ENCODE peak calls at places on chromosomes 11 and 22, in five cellular contexts. G is colonic mucosa; C is CD4-positive, CD25-positive, alpha-beta regulatory T cell; O is Peyer's patch; K is suprapubic skin. J is an unnamed sample.

GRCh38 chr11:126188332-126189108 is 22.9 kb downstream of the RPUSD4 start:
- DNase-seq in G (no peak), C (no peak), O (peak; percentile 73), K (no peak), J (no peak)

GRCh38 chr22:22180738-22181514 is 63.7 kb upstream of the VPREB1 start:
- DNase-seq in G (no peak), C (no peak), O (no peak), K (no peak), J (no peak)

GRCh38 chr22:21457023-21457787 is 10.0 kb upstream of the TMEM191C start:
- DNase-seq in G (no peak), C (no peak), O (no peak), K (peak; percentile 50), J (no peak)

GRCh38 chr11:110003426-110003825 is 89.8 kb upstream of the ZC3H12C start:
- DNase-seq in G (peak; percentile 49), C (no peak), O (no peak), K (no peak), J (no peak)

GRCh38 chr22:41699264-41700104 is at the start of gene MEI1:
- DNase-seq in G (peak; percentile 87), C (peak; percentile 86), O (peak; percentile 83), K (peak; percentile 88), J (peak; percentile 83)

GRCh38 chr11:111476961-111477360 is 35.2 kb downstream of the BTG4 start:
- DNase-seq in G (no peak), C (no peak), O (no peak), K (no peak), J (no peak)

GRCh38 chr11:1570001-1570453 is 2.0 kb downstream of the DUSP8 start:
- DNase-seq in G (peak; percentile 23), C (no peak), O (no peak), K (peak; percentile 66), J (no peak)

GRCh38 chr11:62081378-62082291 is 42.2 kb upstream of the INCENP start:
- DNase-seq in G (peak; percentile 83), C (peak; percentile 75), O (peak; percentile 75), K (peak; percentile 87), J (peak; percentile 70)

GRCh38 chr11:74276581-74276980 is 34.9 kb downstream of the P4HA3 start:
- DNase-seq in G (no peak), C (no peak), O (no peak), K (no peak), J (no peak)

DNA sequence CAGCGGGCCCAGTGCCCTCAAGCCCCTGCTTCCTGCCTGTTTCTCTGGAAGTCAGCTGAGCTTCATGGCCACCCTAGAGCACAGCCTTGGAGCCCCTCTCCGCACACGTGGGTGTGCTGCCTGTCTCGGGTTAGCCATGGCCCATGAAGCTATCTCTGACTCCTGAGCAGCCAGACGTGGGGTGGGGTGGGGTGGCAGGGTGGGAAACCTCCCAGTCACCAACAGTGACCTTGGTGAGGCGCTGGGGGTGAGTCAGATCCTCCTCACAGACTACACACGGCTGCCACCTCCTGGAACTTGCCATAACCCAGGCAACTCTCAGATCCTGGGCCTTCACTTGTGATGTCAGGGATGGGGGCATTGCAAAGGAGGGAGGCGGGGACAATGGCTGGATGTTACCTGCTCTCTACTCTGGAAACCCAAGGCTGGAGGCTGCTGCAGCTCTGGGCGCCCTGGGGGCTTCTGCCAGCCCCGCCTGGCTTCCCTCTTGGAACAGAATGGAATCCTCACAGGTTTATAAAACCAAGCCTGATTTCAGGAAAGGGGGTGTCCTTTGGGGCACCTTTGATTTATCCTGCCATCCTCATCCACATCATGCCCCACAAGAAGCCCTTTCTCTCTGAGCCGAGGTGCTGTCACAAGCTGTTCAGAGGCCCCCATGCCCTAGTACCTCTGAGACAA is 88.4 kb downstream of the SNX19 start:
- DNase-seq in G (peak; percentile 45), C (no peak), O (no peak), K (peak; percentile 80), J (no peak)
- H3K4me1 ChIP-seq in G (no peaks in the 10 kb centered on the region), C (no peaks in the 10 kb centered on the region), O (no peaks in the 10 kb centered on the region), K (peaks cover 15% of the 10 kb centered on the region), J (no peaks in the 10 kb centered on the region)

DNA sequence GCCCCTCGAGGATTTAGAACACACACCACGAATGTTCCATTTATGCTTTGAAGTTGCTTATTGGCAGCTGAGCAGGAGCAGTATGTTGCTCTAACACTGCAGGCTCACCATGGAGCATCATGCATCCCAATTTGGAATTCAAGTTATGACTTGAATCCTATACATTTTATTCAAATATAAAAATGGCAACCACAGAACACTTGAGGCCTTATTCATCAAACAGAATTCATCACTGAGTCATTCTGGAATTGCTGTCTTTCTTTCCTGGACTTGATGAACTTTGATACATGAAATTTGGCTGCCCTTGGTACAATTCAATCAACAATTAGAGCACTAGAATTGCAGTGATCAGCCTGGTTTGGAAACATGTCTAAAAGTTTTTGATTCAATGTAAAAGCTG is 24.5 kb upstream of the BLID start:
- DNase-seq in G (no peak), C (no peak), O (no peak), K (no peak), J (no peak)
- H3K4me1 ChIP-seq in G (no peaks in the 10 kb centered on the region), C (no peaks in the 10 kb centered on the region), O (no peaks in the 10 kb centered on the region), K (peaks cover 4% of the 10 kb centered on the region), J (no peaks in the 10 kb centered on the region)

DNA sequence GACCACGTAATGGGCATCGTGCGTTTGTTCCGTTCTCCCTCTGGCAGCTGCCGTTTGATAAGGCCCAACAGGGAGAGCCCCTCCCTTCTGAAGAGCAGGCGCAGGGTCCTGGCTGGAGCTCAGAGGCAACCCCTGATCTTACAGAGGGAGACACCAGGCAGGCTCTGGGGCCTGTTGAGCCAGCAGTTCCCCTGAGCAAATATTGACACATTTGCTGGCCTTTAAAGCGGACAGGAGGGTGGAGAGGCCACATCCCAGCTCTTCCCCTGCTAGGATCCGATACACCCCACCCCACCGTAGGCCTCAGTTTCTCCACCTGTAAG is 11.8 kb upstream of the C1QTNF6 start:
- DNase-seq in G (peak; percentile 70), C (no peak), O (no peak), K (no peak), J (no peak)
- H3K4me1 ChIP-seq in G (peaks cover 24% of the 10 kb centered on the region), C (peaks cover 36% of the 10 kb centered on the region), O (peaks cover 18% of the 10 kb centered on the region), K (peaks cover 35% of the 10 kb centered on the region), J (peaks cover 36% of the 10 kb centered on the region)

GRCh38 chr11:118411523-118411922 is 10.1 kb downstream of the ATP5MG start:
- DNase-seq in G (no peak), C (no peak), O (no peak), K (no peak), J (no peak)
- H3K4me1 ChIP-seq in G (no peaks in the 10 kb centered on the region), C (no peaks in the 10 kb centered on the region), O (no peaks in the 10 kb centered on the region), K (peaks cover 9% of the 10 kb centered on the region), J (no peaks in the 10 kb centered on the region)

DNA sequence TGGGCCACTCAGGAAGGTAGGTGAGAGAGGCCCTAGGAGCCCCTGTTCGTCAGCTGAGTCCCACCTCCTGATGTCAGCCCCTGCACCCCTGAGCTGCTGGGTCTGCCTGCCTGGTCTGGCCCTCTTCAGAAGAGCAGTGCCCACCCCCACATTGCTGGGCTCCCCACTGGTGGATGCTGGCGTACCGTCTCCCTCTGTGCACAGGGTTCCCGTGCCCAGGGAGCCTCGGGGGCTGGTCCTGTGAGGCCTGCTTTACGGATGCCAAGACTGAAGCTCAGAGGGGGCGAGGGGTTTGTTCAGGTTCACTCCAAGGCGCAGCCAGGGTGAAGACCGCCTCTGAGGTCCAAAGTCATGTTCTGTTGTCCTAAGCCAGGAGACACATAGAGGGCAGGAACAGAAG is 44.7 kb upstream of the GCAT start:
- DNase-seq in G (no peak), C (no peak), O (no peak), K (no peak), J (no peak)
- H3K4me1 ChIP-seq in G (no peaks in the 10 kb centered on the region), C (no peaks in the 10 kb centered on the region), O (no peaks in the 10 kb centered on the region), K (peaks cover 14% of the 10 kb centered on the region), J (no peaks in the 10 kb centered on the region)

GRCh38 chr22:30306629-30307016 is 17.3 kb upstream of the CASTOR1 start:
- DNase-seq in G (no peak), C (no peak), O (no peak), K (no peak), J (no peak)
- H3K4me1 ChIP-seq in G (peaks cover 67% of the 10 kb centered on the region), C (peaks cover 100% of the 10 kb centered on the region), O (peaks cover 99% of the 10 kb centered on the region), K (peaks cover 100% of the 10 kb centered on the region), J (peaks cover 99% of the 10 kb centered on the region)

DNA sequence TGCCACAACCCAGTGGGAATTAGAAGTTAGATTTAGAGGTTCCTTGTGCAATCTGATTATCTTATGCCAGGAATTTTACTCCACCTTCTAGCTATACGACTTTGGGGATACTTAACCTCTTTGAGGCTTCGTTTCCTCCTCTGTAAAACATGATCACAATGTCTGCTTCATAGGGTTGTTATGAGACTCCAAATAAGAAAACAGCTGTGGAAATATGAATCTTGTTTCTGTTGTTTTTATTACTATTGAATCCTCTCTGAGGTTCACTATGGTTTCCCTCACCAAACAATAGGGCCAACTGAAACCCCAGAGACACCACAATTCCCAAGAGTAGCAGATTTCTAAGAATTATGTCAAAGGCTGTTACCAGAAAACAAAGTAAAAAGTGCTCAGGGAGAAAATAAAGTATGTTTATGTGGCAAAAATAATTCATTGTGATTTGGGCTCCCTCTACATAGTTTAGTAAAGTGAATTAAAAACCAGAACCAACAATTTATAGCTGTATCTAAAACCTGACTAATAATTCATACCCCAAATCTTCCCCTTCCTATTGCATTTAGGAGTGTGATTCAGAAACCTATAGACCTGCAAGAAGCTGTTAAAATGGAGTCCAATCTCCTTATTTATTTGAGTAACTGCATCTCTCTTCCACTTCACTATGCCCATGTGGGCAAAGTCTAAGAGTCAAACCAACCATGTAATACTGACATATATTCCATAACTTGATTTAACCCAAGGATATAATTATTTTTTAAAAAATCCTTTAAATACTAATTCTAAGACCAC is 38.4 kb downstream of the AMBRA1 start:
- DNase-seq in G (no peak), C (no peak), O (no peak), K (no peak), J (no peak)
- H3K4me1 ChIP-seq in G (peaks cover 18% of the 10 kb centered on the region), C (peaks cover 27% of the 10 kb centered on the region), O (peaks cover 19% of the 10 kb centered on the region), K (peaks cover 41% of the 10 kb centered on the region), J (peaks cover 39% of the 10 kb centered on the region)

GRCh38 chr11:63843042-63843441 is 4.1 kb downstream of the MARK2 start:
- DNase-seq in G (no peak), C (no peak), O (no peak), K (no peak), J (peak; percentile 19)

GRCh38 chr11:63845911-63846310 is 7.0 kb downstream of the MARK2 start:
- DNase-seq in G (no peak), C (no peak), O (no peak), K (no peak), J (no peak)

GRCh38 chr11:63847363-63847762 is 8.5 kb downstream of the MARK2 start:
- DNase-seq in G (peak; percentile 71), C (no peak), O (no peak), K (no peak), J (no peak)

GRCh38 chr11:63846897-63847296 is 8.0 kb downstream of the MARK2 start:
- DNase-seq in G (no peak), C (no peak), O (no peak), K (no peak), J (no peak)

DNA sequence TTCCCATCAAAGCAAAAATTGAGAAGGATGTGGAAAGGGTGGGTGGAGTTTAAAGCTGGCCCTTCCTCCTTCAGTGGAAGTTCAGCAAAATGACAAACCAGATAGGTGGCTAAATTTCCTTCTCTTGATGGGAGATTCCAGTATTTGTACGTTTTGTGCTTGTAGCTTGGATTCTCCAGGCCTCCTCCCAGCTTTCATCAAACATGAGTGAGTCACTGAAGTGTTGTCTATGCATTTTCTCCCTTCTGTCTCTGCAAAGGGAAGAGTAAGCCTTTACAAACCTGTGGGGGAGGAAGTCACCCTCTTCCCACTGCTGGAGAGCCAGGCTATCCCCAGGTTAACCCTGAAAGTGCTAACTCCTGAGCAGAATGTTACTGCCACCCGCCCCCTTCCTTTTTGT is 6.4 kb downstream of the MARK2 start:
- DNase-seq in G (no peak), C (no peak), O (no peak), K (no peak), J (no peak)
- H3K4me1 ChIP-seq in G (peaks cover 31% of the 10 kb centered on the region), C (peaks cover 56% of the 10 kb centered on the region), O (no peaks in the 10 kb centered on the region), K (peaks cover 81% of the 10 kb centered on the region), J (peaks cover 67% of the 10 kb centered on the region)

J was measured in CD8-positive, alpha-beta memory T cell.